ENCODE peak calls at places on chromosome 7, in four cellular contexts. C, D, Z and H are unnamed samples.

GRCh38 chr7:2110586-2111396 is 122.0 kb downstream of the MAD1L1 start:
- DNase-seq in C (no peak), D (no peak), Z (no peak), H (peak; percentile 39)

GRCh38 chr7:121329460-121330052 is 756 bp downstream of the WNT16 start:
- DNase-seq in C (no peak), D (peak; percentile 26), Z (peak; percentile 30), H (no peak)

GRCh38 chr7:99008921-99009530 is 130.7 kb downstream of the TRRAP start:
- DNase-seq in C (no peak), D (no peak), Z (no peak), H (no peak)

GRCh38 chr7:100516135-100516812 is 22.7 kb upstream of the AGFG2 start:
- DNase-seq in C (no peak), D (peak; percentile 88), Z (peak; percentile 84), H (peak; percentile 95)

GRCh38 chr7:44307905-44308740 is 17.3 kb downstream of the CAMK2B start:
- DNase-seq in C (no peak), D (no peak), Z (peak; percentile 9), H (no peak)

GRCh38 chr7:32564542-32564941 is 69.3 kb downstream of the AVL9 start:
- DNase-seq in C (no peak), D (no peak), Z (no peak), H (peak; percentile 65)

GRCh38 chr7:74263399-74264120 is 9.4 kb upstream of the RFC2 start:
- DNase-seq in C (no peak), D (no peak), Z (no peak), H (no peak)

GRCh38 chr7:155769701-155770100 is 42.6 kb downstream of the SHH start:
- DNase-seq in C (no peak), D (peak; percentile 94), Z (peak; percentile 84), H (peak; percentile 31)

GRCh38 chr7:68691261-68692216 is 906.7 kb upstream of the AUTS2 start:
- DNase-seq in C (peak; percentile 66), D (peak; percentile 49), Z (peak; percentile 74), H (peak; percentile 97)

GRCh38 chr7:151700621-151701185 is 176.2 kb downstream of the PRKAG2 start:
- DNase-seq in C (no peak), D (peak; percentile 84), Z (peak; percentile 49), H (peak; percentile 79)

GRCh38 chr7:89623018-89623672 is 531.1 kb upstream of the STEAP1 start:
- DNase-seq in C (peak; percentile 1), D (peak; percentile 65), Z (peak; percentile 49), H (peak; percentile 8)